ENCODE peak calls at places on chromosomes 6 and 20, in four cellular contexts. One of them, this sample, is unnamed.

GRCh38 chr20:49122920-49123319 is 65.2 kb downstream of the STAU1 start:
- DNase-seq in HCT116: no peak
- DNase-seq in H1: no peak
- DNase-seq in stomach: no peak
- DNase-seq in this sample: no peak

GRCh38 chr20:18360601-18361000 is 72.3 kb downstream of the ZNF133 start:
- DNase-seq in H1: no peak
- DNase-seq in HCT116: no peak
- DNase-seq in stomach: no peak
- DNase-seq in this sample: no peak

GRCh38 chr6:16236648-16237199 is 1.7 kb upstream of the GMPR start:
- DNase-seq in stomach: peak; percentile 68
- DNase-seq in H1: no peak
- DNase-seq in HCT116: no peak
- DNase-seq in this sample: no peak

GRCh38 chr20:63898882-63899558 is 4.1 kb downstream of the DNAJC5 start:
- DNase-seq in HCT116: no peak
- DNase-seq in H1: no peak
- DNase-seq in stomach: no peak
- DNase-seq in this sample: no peak

GRCh38 chr6:81075974-81076373 is 676.5 kb downstream of the TENT5A start:
- DNase-seq in HCT116: peak; percentile 21
- DNase-seq in stomach: no peak
- DNase-seq in H1: no peak
- DNase-seq in this sample: no peak

GRCh38 chr20:7161690-7162089 is 394.2 kb downstream of the BMP2 start:
- DNase-seq in HCT116: no peak
- DNase-seq in stomach: no peak
- DNase-seq in H1: no peak
- DNase-seq in this sample: no peak

GRCh38 chr6:29826271-29826670 is 1.4 kb upstream of the HLA-G start:
- DNase-seq in HCT116: no peak
- DNase-seq in stomach: no peak
- DNase-seq in H1: no peak
- DNase-seq in this sample: no peak

GRCh38 chr6:77425676-77426075 is 37.6 kb downstream of the HTR1B start:
- DNase-seq in stomach: no peak
- DNase-seq in HCT116: no peak
- DNase-seq in H1: no peak
- DNase-seq in this sample: no peak

GRCh38 chr6:132763269-132763668 is 5.6 kb upstream of the VNN2 start:
- DNase-seq in HCT116: no peak
- DNase-seq in H1: no peak
- DNase-seq in stomach: no peak
- DNase-seq in this sample: peak; percentile 35

GRCh38 chr6:473759-474453 is 82.4 kb downstream of the IRF4 start:
- DNase-seq in stomach: no peak
- DNase-seq in H1: no peak
- DNase-seq in HCT116: no peak
- DNase-seq in this sample: no peak

GRCh38 chr6:84825461-84825860 is 61.1 kb upstream of the TBX18 start:
- DNase-seq in stomach: no peak
- DNase-seq in H1: no peak
- DNase-seq in HCT116: no peak
- DNase-seq in this sample: no peak

GRCh38 chr6:69164564-69165252 is 529.6 kb downstream of the ADGRB3 start:
- DNase-seq in H1: no peak
- DNase-seq in stomach: no peak
- DNase-seq in HCT116: no peak
- DNase-seq in this sample: no peak

GRCh38 chr20:9503530-9504251 is 10.7 kb upstream of the LAMP5 start:
- DNase-seq in stomach: no peak
- DNase-seq in H1: no peak
- DNase-seq in HCT116: no peak
- DNase-seq in this sample: no peak

GRCh38 chr6:158316022-158316421 is 3.8 kb downstream of the TULP4 start:
- DNase-seq in stomach: no peak
- DNase-seq in H1: no peak
- DNase-seq in HCT116: peak; percentile 12
- DNase-seq in this sample: no peak

GRCh38 chr6:75934643-75935472 is 137.6 kb downstream of the IMPG1 start:
- DNase-seq in stomach: no peak
- DNase-seq in HCT116: peak; percentile 48
- DNase-seq in H1: peak; percentile 71
- DNase-seq in this sample: peak; percentile 30

GRCh38 chr6:135183532-135184440 is 2.7 kb downstream of the MYB start:
- DNase-seq in HCT116: peak; percentile 83
- DNase-seq in H1: peak; percentile 79
- DNase-seq in stomach: peak; percentile 67
- DNase-seq in this sample: no peak

GRCh38 chr20:21981607-21982344 is 276.3 kb downstream of the PAX1 start:
- DNase-seq in stomach: no peak
- DNase-seq in HCT116: no peak
- DNase-seq in H1: no peak
- DNase-seq in this sample: no peak

GRCh38 chr6:18506387-18507017 is 119.4 kb downstream of the RNF144B start:
- DNase-seq in H1: no peak
- DNase-seq in stomach: no peak
- DNase-seq in HCT116: no peak
- DNase-seq in this sample: no peak

GRCh38 chr6:147211831-147212230 is 7.6 kb downstream of the STXBP5 start:
- DNase-seq in H1: no peak
- DNase-seq in HCT116: no peak
- DNase-seq in stomach: no peak
- DNase-seq in this sample: no peak

GRCh38 chr6:42460892-42461291 is 9.2 kb upstream of the TRERF1 start:
- DNase-seq in stomach: no peak
- DNase-seq in HCT116: no peak
- DNase-seq in H1: no peak
- DNase-seq in this sample: no peak

GRCh38 chr6:150334790-150335783 is 33.7 kb upstream of the IYD start:
- DNase-seq in H1: no peak
- DNase-seq in HCT116: peak; percentile 80
- DNase-seq in stomach: no peak
- DNase-seq in this sample: peak; percentile 15

GRCh38 chr20:1652960-1653359 is 4.6 kb downstream of the SIRPG start:
- DNase-seq in HCT116: no peak
- DNase-seq in H1: peak; percentile 1
- DNase-seq in stomach: no peak
- DNase-seq in this sample: no peak

GRCh38 chr6:43873806-43874714 is 104.0 kb downstream of the VEGFA start:
- DNase-seq in stomach: peak; percentile 79
- DNase-seq in H1: no peak
- DNase-seq in HCT116: no peak
- DNase-seq in this sample: no peak
- TF ChIP-seq POLR2AphosphoS5 in stomach: peak; percentile 47
- TF ChIP-seq POLR2AphosphoS5 in H1: no peak
- TF ChIP-seq POLR2AphosphoS5 in HCT116: no peak
- TF ChIP-seq POLR2AphosphoS5 in this sample: no peak

GRCh38 chr20:50844430-50845100 is 49.7 kb downstream of the BCAS4 start:
- DNase-seq in H1: no peak
- DNase-seq in stomach: peak; percentile 36
- DNase-seq in HCT116: peak; percentile 67
- DNase-seq in this sample: peak; percentile 90
- TF ChIP-seq POLR2AphosphoS5 in H1: no peak
- TF ChIP-seq POLR2AphosphoS5 in stomach: no peak
- TF ChIP-seq POLR2AphosphoS5 in HCT116: no peak
- TF ChIP-seq POLR2AphosphoS5 in this sample: peak; percentile 64

DNA sequence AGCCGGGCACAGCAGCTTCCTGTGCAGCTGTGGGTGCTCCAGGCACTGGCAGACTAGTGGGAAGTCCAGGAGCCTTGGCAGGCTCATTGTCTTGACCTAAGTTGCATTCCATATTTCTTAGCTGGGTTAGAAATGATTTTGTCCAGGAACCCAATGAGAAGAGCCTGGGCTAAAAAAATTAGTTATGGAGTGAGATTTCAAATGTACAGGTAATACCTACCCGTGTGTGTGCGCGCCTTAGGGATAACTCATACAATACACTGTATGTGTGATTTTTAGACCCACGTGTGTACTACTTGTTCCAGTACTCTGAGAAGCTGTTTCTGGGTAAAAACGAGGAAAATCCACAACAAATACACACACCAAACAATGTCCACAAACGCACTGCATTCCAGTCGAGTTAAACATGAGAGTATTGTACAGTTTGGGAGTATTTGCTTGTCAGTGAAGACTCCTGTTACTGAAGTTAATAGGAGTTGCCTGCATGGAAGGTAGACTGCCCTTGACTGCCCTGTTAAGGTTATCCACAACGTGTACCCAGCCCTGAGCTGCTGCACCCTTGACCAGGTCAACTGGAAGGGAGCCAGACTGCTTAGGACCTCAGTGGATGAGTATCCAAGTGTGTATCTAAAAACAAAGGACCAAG is 1.4 kb downstream of the PAQR8 start:
- DNase-seq in H1: no peak
- DNase-seq in HCT116: no peak
- DNase-seq in stomach: peak; percentile 52
- DNase-seq in this sample: no peak
- TF ChIP-seq POLR2AphosphoS5 in H1: no peak
- TF ChIP-seq POLR2AphosphoS5 in HCT116: no peak
- TF ChIP-seq POLR2AphosphoS5 in stomach: no peak
- TF ChIP-seq POLR2AphosphoS5 in this sample: no peak

GRCh38 chr6:37168809-37169457 is 1.0 kb upstream of the PIM1 start:
- DNase-seq in stomach: no peak
- DNase-seq in HCT116: no peak
- DNase-seq in H1: no peak
- DNase-seq in this sample: no peak
- TF ChIP-seq POLR2AphosphoS5 in stomach: peak; percentile 73
- TF ChIP-seq POLR2AphosphoS5 in HCT116: no peak
- TF ChIP-seq POLR2AphosphoS5 in H1: peak; percentile 75
- TF ChIP-seq POLR2AphosphoS5 in this sample: no peak

GRCh38 chr6:25192562-25192961 is 86.6 kb upstream of the CARMIL1 start:
- DNase-seq in HCT116: no peak
- DNase-seq in stomach: no peak
- DNase-seq in H1: no peak
- DNase-seq in this sample: no peak

GRCh38 chr6:25197116-25197515 is 82.1 kb upstream of the CARMIL1 start:
- DNase-seq in H1: no peak
- DNase-seq in HCT116: no peak
- DNase-seq in stomach: no peak
- DNase-seq in this sample: no peak

GRCh38 chr6:25193865-25194679 is 85.1 kb upstream of the CARMIL1 start:
- DNase-seq in stomach: no peak
- DNase-seq in HCT116: no peak
- DNase-seq in H1: no peak
- DNase-seq in this sample: no peak

GRCh38 chr6:25188232-25188631 is 90.9 kb upstream of the CARMIL1 start:
- DNase-seq in stomach: no peak
- DNase-seq in HCT116: no peak
- DNase-seq in H1: no peak
- DNase-seq in this sample: no peak

GRCh38 chr6:25193147-25193864 is 85.9 kb upstream of the CARMIL1 start:
- DNase-seq in stomach: no peak
- DNase-seq in H1: no peak
- DNase-seq in HCT116: peak; percentile 58
- DNase-seq in this sample: no peak
- TF ChIP-seq POLR2AphosphoS5 in stomach: peak; percentile 37
- TF ChIP-seq POLR2AphosphoS5 in H1: no peak
- TF ChIP-seq POLR2AphosphoS5 in HCT116: no peak
- TF ChIP-seq POLR2AphosphoS5 in this sample: no peak

This sample was measured in GM12892.